ENCODE peak calls at places on chromosome 6, in six cellular contexts. W is cardiac muscle cell, H is Calu3, M is A549, C is HFF-Myc, Q is uterus. J is an unnamed sample.

GRCh38 chr6:49327005-49327404 is 136.0 kb downstream of the MMUT start:
- DNase-seq in C (no peak), W (no peak), Q (no peak), M (no peak), H (no peak), J (no peak)

GRCh38 chr6:331622-332521 is 39.6 kb downstream of the DUSP22 start:
- DNase-seq in Q (no peak), C (no peak), W (no peak), H (no peak), M (no peak), J (no peak)

GRCh38 chr6:53926505-53926904 is 131.7 kb downstream of the LRRC1 start:
- DNase-seq in C (no peak), Q (no peak), M (no peak), W (peak), H (no peak), J (peak)

GRCh38 chr6:145705561-145705960 is 29.8 kb downstream of the EPM2A start:
- DNase-seq in W (peak), H (no peak), Q (no peak), C (no peak), M (no peak), J (peak)

GRCh38 chr6:144805049-144805448 is 519.9 kb downstream of the UTRN start:
- DNase-seq in Q (no peak), C (no peak), M (no peak), H (no peak), W (no peak), J (no peak)

GRCh38 chr6:116363759-116364158 is 7.0 kb upstream of the DSE start:
- DNase-seq in C (no peak), W (peak), M (no peak), H (no peak), Q (no peak), J (peak)

GRCh38 chr6:121285041-121285440 is 49.2 kb downstream of the TBC1D32 start:
- DNase-seq in C (no peak), M (peak), H (no peak), W (peak), Q (no peak), J (peak)

GRCh38 chr6:87066449-87067288 is 28.2 kb downstream of the CGA start:
- DNase-seq in H (peak), M (peak), Q (peak), W (peak), C (peak), J (peak)

GRCh38 chr6:28923318-28924102 is at the start of gene TRIM27:
- DNase-seq in Q (peak), H (peak), W (peak), C (no peak), M (peak), J (peak)

GRCh38 chr6:82362144-82362543 is 1.5 kb upstream of the TPBG start:
- DNase-seq in H (no peak), C (no peak), W (no peak), Q (no peak), M (no peak), J (no peak)

GRCh38 chr6:82365011-82365751 is 1.6 kb downstream of the TPBG start:
- DNase-seq in Q (peak), H (peak), C (no peak), W (peak), M (peak), J (no peak)

GRCh38 chr6:82364087-82365010 is 732 bp downstream of the TPBG start:
- DNase-seq in H (peak), Q (peak), C (no peak), W (peak), M (peak), J (peak)

GRCh38 chr6:82362868-82363267 is 749 bp upstream of the TPBG start:
- DNase-seq in W (peak), H (no peak), M (no peak), C (peak), Q (peak), J (peak)

DNA sequence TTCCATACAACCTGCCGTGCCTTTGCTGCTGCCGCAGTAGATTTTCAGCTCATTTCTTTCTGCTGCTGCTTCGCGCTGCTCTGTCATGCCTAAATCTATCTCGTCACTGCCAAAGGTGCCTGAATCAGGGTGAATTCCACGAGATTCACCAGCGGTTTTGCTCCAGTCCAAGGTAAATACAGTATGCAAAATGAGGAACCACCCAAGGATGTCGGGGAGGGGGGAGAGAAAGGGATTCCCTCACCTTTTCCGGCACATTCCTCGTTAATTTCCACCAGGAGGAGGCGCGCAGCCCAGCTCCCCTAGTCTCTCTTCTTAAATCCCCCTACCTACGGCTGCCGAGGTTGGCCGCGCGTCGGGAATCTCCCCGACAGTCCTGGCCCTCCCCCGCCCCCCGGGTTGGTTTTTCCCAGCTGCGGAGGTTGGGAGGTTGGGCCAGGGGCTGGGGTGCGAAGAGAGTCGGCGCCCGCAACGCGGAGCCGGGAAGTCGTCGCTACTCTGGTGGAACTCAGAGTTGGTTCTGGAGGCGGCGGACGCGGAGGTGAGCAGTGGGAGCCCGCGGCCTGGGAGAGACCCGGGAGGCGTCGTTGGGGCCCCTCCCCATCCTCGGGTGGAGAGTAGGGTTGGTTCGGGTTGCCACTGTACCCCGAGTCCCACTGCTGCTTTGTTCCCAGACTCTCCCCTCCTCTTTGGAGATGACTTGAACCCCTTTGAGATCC is at the start of gene TPBG:
- DNase-seq in H (peak), M (peak), C (peak), W (peak), Q (peak), J (peak)
- TF ChIP-seq CTCF in H (peak), M (peak), C (peak), W (peak), Q (peak), J (peak)

DNA sequence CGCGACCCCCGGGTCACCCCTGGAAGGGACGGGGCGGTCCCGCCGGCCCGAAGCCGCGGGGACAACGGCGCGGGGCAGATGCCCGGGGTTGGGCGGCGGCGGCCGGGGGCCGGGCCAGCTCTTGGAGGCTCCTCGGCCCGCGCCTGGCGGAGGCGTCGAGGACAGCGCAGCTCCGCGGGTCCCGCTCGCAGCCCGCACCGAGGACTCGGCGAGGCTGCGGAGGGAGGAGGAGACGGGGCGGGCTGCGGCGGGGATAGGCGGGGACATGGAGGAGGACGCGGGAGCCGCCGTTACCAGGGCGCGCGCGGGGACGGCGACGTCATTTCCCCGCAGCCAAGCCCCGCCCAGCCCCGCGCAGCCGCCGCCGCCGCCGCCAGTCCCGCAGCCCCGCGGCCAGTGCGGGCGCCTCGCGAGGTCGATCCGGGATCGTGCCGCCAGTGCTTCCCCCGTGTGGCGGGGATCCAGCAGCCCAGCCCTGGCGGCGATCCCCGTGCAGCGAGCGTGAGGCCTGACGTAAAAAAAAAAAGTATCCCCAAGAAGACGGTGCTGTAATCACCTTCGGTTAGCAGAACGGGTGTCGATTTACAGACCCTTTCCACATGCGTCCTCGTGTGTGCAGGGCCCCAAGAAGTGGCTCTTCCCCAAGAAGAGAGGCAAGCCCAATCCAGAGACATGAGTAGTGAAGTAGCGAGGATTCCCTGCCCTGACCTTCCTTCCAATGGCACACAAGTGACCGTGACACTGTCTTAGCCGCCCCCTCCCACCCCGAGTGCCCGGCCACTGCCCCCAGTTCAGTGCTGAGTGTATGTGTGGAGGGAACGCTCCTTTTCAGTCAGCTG is at the start of gene FAM184A:
- DNase-seq in Q (peak), M (peak), C (no peak), W (peak), H (peak), J (peak)
- TF ChIP-seq CTCF in Q (no peak), M (peak), C (peak), W (peak), H (no peak), J (peak)

GRCh38 chr6:122400121-122400450 is 634 bp downstream of the HSF2 start:
- DNase-seq in Q (no peak), M (no peak), W (no peak), C (no peak), H (no peak), J (peak)

GRCh38 chr6:122400467-122401089 is 1.1 kb downstream of the HSF2 start:
- DNase-seq in H (no peak), M (no peak), Q (no peak), C (no peak), W (no peak), J (no peak)

GRCh38 chr6:122401104-122401503 is 1.7 kb downstream of the HSF2 start:
- DNase-seq in Q (no peak), H (no peak), C (no peak), W (no peak), M (no peak), J (no peak)

GRCh38 chr6:122399055-122399347 is 451 bp upstream of the HSF2 start:
- DNase-seq in Q (no peak), W (no peak), H (no peak), C (no peak), M (no peak), J (no peak)

DNA sequence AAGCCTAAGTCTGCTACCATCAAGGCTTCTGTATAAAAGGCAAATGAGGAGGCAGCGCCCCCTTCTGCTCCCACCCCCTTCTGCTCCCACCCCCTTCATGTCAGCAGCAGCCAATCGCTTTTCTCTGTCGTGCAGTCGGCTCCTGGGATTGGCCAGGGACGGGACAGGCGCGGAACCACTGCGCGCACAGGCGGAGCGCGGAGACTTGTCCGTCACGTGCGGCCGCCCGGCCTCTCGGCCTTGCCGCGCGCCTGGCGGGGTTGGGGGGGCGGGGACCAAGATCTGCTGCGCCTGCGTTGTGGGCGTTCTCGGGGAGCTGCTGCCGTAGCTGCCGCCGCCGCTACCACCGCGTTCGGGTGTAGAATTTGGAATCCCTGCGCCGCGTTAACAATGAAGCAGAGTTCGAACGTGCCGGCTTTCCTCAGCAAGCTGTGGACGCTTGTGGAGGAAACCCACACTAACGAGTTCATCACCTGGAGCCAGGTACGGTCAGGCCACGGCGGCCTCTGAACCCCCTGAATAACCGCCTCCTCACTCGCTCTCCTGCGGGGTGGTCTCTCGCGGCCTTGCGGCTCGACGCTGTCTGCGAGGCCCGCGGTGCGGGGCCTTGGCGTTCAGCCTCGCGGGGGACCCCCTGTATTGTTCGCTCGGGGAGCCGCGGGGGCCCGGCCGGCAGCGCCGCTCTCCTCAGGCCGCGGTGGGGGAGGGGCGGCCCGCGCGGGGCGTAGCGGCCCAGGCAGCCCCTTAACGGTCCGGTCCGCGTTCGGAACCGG is at the start of gene HSF2:
- DNase-seq in C (peak), H (peak), W (peak), M (peak), Q (peak), J (peak)
- TF ChIP-seq CTCF in C (no peak), H (no peak), W (peak), M (no peak), Q (no peak), J (peak)

DNA sequence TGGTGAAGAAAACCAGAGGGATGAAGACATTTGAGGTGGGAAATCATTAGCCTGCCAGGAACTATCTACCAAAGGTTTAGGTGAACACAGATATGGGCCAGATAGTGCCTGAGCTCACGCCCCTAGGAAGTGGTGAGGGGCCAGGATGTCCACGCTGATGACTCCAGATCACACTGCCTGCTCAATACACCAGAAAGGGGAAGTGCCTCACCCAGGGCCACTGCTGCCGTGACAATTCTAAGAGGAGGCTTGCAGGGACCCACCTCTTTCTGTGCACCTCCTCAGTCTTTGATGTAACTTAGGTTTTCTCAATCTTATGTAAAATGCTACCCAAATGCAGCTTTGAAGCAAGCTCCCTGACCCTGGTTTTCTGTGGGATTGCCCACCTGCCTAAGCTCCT is 5.4 kb upstream of the RAB44 start:
- DNase-seq in Q (no peak), C (no peak), W (no peak), M (no peak), H (no peak), J (no peak)
- TF ChIP-seq CTCF in Q (no peak), C (no peak), W (no peak), M (no peak), H (no peak), J (no peak)

GRCh38 chr6:119343573-119344146 is 5.9 kb downstream of the MAN1A1 start:
- DNase-seq in H (no peak), C (no peak), M (no peak), Q (no peak), W (no peak), J (no peak)

GRCh38 chr6:119346450-119346849 is 3.1 kb downstream of the MAN1A1 start:
- DNase-seq in C (no peak), W (no peak), M (no peak), H (no peak), Q (no peak), J (no peak)

GRCh38 chr6:119346914-119347313 is 2.6 kb downstream of the MAN1A1 start:
- DNase-seq in W (no peak), C (no peak), H (no peak), Q (no peak), M (no peak), J (no peak)

GRCh38 chr6:119344306-119344705 is 5.3 kb downstream of the MAN1A1 start:
- DNase-seq in W (no peak), C (no peak), Q (no peak), M (no peak), H (no peak), J (no peak)

DNA sequence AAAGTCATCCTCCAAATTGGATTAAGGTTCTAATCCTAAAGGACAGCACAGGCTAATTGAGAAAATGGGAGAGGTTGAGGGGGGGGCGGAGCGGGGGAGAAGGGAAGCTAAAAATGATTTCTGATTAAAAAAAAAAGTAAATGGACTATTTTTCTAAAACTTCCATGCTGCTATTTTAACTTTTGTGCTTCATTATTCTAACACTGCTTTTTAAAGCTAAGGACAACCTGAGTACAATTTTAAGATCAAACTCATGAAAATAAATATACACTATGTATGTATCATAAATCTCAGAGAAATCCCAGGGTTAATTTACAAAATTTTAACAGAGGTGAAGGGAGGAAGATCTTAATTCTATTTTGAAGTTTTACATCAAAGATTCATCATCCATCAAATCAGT is 4.4 kb downstream of the MAN1A1 start:
- DNase-seq in M (no peak), Q (no peak), W (no peak), H (no peak), C (no peak), J (no peak)
- TF ChIP-seq CTCF in M (no peak), Q (no peak), W (no peak), H (no peak), C (no peak), J (no peak)

GRCh38 chr6:2854394-2854982 is 12.8 kb upstream of the SERPINB1 start:
- DNase-seq in H (no peak), W (peak), M (no peak), Q (no peak), C (no peak), J (no peak)

GRCh38 chr6:2855061-2855519 is 13.4 kb upstream of the SERPINB1 start:
- DNase-seq in H (no peak), C (no peak), W (peak), M (no peak), Q (no peak), J (no peak)

GRCh38 chr6:2852514-2852855 is 10.8 kb upstream of the SERPINB1 start:
- DNase-seq in M (no peak), W (no peak), H (no peak), Q (no peak), C (no peak), J (no peak)

GRCh38 chr6:2852921-2853322 is 11.3 kb upstream of the SERPINB1 start:
- DNase-seq in W (no peak), Q (no peak), M (no peak), C (no peak), H (no peak), J (no peak)

DNA sequence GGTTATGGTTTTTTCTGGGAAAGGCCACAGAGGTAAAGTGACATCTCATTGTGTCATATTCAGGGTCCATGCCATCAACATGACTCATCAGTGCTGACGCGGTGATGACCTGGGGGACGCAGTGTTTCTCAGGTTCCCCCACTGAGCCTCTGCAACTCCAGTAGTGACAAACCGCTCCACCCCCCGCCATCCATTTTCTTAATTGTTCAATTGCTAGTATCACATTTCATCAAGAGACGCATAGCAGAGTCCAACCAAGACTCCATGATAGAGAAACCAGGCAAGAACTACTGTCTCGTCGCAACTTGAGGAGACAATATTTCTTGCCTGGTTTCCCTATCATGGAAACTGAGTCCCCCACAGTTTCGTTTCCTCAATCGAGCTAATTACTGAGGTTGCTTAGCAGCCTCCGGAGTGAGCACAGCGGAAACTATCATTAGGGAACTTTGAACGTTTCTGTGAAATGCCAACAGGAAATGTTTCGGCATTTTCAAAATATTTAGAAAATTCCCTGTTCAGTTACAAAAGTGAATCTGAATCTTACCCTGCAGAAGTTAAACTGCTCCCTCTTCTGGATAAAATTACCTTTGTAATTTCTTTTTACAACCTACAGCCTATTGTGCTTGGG is 12.2 kb upstream of the SERPINB1 start:
- DNase-seq in H (peak), Q (peak), W (peak), M (peak), C (no peak), J (peak)
- TF ChIP-seq CTCF in H (no peak), Q (peak), W (peak), M (peak), C (peak), J (peak)